ENCODE peak calls at places on chromosomes 7 and 10, in seven cellular contexts. L is HCT116, U is SK-N-SH, M is H1, T is HepG2, F is GM12878, G is K562. S is an unnamed sample.

GRCh38 chr7:158183431-158183830 is 404.2 kb downstream of the PTPRN2 start:
- DNase-seq in G (no peak), L (no peak), T (no peak), M (no peak), F (no peak), U (no peak), S (no peak)

GRCh38 chr10:93313798-93314197 is 168.3 kb downstream of the MYOF start:
- DNase-seq in M (no peak), U (no peak), F (peak; percentile 34), G (no peak), T (no peak), L (no peak), S (no peak)

GRCh38 chr10:31051703-31052102 is 20.0 kb upstream of the ZNF438 start:
- DNase-seq in T (no peak), L (no peak), G (no peak), M (no peak), U (no peak), F (no peak), S (no peak)

GRCh38 chr7:16747095-16747494 is 6.5 kb upstream of the TSPAN13 start:
- DNase-seq in L (no peak), G (no peak), M (no peak), T (no peak), F (no peak), U (no peak), S (no peak)

GRCh38 chr10:97024181-97025073 is 161.3 kb downstream of the SLIT1 start:
- DNase-seq in T (no peak), G (no peak), L (no peak), F (peak; percentile 28), M (no peak), U (no peak), S (no peak)

GRCh38 chr10:120423350-120424197 is 33.5 kb upstream of the PLPP4 start:
- DNase-seq in T (peak; percentile 29), M (peak; percentile 2), U (peak; percentile 67), F (no peak), G (peak; percentile 57), L (peak; percentile 42), S (peak; percentile 52)

GRCh38 chr7:1542841-1543747 is 12.6 kb downstream of the MAFK start:
- DNase-seq in F (no peak), L (no peak), G (no peak), U (no peak), M (no peak), T (no peak), S (no peak)

GRCh38 chr10:50417906-50418697 is 166.8 kb upstream of the ASAH2 start:
- DNase-seq in F (peak; percentile 63), U (peak; percentile 76), M (peak; percentile 29), G (peak; percentile 77), L (peak; percentile 86), T (peak; percentile 31), S (peak; percentile 82)

GRCh38 chr10:52755297-52756062 is 17.1 kb downstream of the MBL2 start:
- DNase-seq in T (peak; percentile 89), G (no peak), M (no peak), F (no peak), L (no peak), U (no peak), S (no peak)

GRCh38 chr7:132791036-132791435 is 214.8 kb upstream of the PLXNA4 start:
- DNase-seq in M (no peak), U (no peak), G (no peak), L (no peak), F (no peak), T (no peak), S (no peak)

GRCh38 chr7:108328174-108328651 is 128.0 kb downstream of the NRCAM start:
- DNase-seq in F (peak; percentile 36), G (no peak), M (no peak), L (no peak), U (no peak), T (no peak), S (no peak)

GRCh38 chr10:72740526-72740925 is 48.6 kb downstream of the MCU start:
- DNase-seq in F (no peak), M (no peak), U (no peak), T (peak; percentile 59), L (peak; percentile 45), G (no peak), S (no peak)

GRCh38 chr7:49866910-49867309 is 93.5 kb downstream of the VWC2 start:
- DNase-seq in T (no peak), U (no peak), F (no peak), M (no peak), G (no peak), L (no peak), S (no peak)

GRCh38 chr10:128859738-128860386 is 607.2 kb upstream of the MGMT start:
- DNase-seq in F (no peak), L (peak; percentile 34), M (no peak), U (peak; percentile 38), T (peak; percentile 24), G (peak; percentile 33), S (peak; percentile 38)

GRCh38 chr10:70078329-70078728 is 25.7 kb downstream of the MACROH2A2 start:
- DNase-seq in M (no peak), F (no peak), L (no peak), T (no peak), U (no peak), G (no peak), S (no peak)

GRCh38 chr10:105509551-105509950 is 868.5 kb downstream of the SORCS3 start:
- DNase-seq in F (no peak), M (no peak), U (no peak), G (no peak), T (no peak), L (no peak), S (no peak)

GRCh38 chr10:89144836-89145235 is 62.3 kb downstream of the CH25H start:
- DNase-seq in T (no peak), M (no peak), F (no peak), L (no peak), G (no peak), U (no peak), S (no peak)

GRCh38 chr10:13882112-13882711 is 295.4 kb downstream of the PRPF18 start:
- DNase-seq in M (peak; percentile 86), F (no peak), G (no peak), L (no peak), T (no peak), U (no peak), S (no peak)

DNA sequence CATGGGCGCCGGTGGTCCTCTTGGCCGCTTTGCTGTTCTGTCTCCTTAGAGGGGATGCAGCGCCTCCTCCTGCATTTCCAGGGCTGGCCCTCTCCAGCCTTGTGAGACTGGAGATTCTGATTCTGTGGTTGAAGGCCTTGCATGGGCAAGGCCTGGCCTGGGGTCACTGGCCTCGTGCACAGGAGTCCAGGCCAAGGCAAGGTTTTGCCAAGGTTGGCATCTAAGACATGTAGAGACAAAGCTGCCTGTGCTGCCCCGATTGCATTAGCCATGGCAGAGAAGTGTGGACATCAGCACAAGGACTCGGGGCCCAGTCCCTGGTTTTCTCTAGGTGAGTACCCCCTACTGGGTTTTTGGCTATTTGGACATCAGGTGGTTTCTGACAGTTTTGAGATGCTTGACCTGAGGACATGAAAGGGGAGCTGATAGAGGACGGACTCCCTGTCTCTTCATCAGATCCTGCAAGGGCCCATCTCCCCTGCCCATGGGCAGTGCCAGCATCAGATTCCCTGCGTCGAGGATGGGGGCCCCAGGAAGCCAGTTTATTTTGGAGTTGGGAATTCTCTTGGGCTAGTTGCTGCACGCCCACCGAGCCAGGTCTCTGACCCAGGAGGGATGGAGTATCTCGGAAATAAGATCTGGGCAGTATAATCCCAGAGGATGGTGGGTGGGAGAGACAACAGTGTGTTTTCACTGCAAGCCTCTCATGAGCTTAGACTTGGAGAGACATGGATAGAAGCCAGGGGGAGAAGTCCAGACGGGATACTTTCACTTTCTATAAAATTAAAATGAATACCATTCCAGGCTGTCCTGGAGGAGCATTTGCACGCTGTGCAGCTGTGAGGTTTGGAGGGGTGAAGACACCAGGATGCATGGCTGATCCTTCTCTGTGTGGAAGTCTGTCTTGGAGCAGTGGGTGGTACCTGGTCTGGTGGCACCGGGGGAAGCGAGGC is 25.6 kb downstream of the DOCK1 start:
- DNase-seq in L (no peak), F (no peak), G (no peak), U (no peak), T (no peak), M (no peak), S (no peak)
- TF ChIP-seq JUND in L (no peak), F (no peak), G (no peak), U (no peak), T (no peak), M (no peak), S (no peak)

DNA sequence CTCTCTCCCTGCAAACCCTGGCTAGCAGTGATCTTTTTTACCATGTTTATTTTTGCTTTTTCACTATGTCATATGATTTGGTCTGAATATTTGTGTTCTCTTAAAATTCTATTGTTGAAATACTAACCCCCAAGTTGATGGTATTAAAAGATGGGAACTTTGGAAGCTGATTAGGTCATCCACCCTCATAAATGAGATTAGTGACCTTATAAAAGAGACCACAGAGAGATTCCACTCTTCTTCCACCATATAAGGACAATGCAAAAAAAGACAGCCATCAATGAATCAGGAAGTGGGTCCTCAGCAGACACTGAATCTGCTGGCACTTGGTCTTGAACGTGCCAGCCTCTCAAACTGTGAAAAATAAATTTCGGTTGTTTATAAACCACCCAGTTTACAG is 112.8 kb upstream of the KCND2 start:
- DNase-seq in G (no peak), L (no peak), M (no peak), F (no peak), U (no peak), T (no peak), S (no peak)
- TF ChIP-seq JUND in G (no peak), L (no peak), M (no peak), F (no peak), U (no peak), T (no peak), S (no peak)

DNA sequence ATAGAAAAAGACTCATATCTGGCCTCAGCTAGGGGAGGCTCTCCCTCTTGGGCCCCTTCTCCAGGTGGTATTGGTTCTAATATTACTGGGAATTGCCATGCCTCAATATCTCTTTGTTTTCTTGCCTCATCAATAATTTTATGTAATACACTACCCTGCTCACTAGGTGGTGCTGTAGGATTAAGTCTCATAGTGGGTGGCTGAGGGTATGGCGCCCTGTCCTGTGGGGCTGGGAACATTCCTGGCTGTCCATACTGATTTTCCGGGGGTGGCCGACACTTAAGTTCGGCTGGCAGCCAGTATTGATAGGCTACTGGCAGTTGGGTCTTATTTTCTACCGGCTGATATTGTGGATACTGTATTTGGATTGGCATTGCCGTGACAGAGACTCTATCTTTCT is 9.0 kb upstream of the TAS2R3 start:
- DNase-seq in G (peak; percentile 61), T (peak; percentile 46), F (no peak), L (no peak), U (peak; percentile 43), M (no peak), S (no peak)
- TF ChIP-seq JUND in G (no peak), T (no peak), F (no peak), L (no peak), U (no peak), M (no peak), S (no peak)

GRCh38 chr7:151785681-151785965 is 91.3 kb downstream of the PRKAG2 start:
- DNase-seq in T (no peak), G (no peak), M (no peak), L (no peak), F (no peak), U (no peak), S (no peak)

GRCh38 chr7:151784843-151785680 is 91.9 kb downstream of the PRKAG2 start:
- DNase-seq in G (no peak), T (no peak), M (no peak), L (no peak), F (no peak), U (no peak), S (no peak)

GRCh38 chr7:151782598-151783448 is 94.1 kb downstream of the PRKAG2 start:
- DNase-seq in T (peak; percentile 43), U (peak; percentile 98), F (no peak), M (peak; percentile 58), L (peak; percentile 53), G (peak; percentile 96), S (peak; percentile 72)

GRCh38 chr7:151786241-151786640 is 90.7 kb downstream of the PRKAG2 start:
- DNase-seq in M (no peak), U (no peak), G (no peak), F (no peak), T (no peak), L (no peak), S (no peak)

GRCh38 chr7:151783958-151784575 is 92.8 kb downstream of the PRKAG2 start:
- DNase-seq in U (no peak), T (no peak), G (no peak), L (no peak), M (no peak), F (no peak), S (no peak)
- TF ChIP-seq JUND in U (no peak), T (no peak), G (no peak), L (no peak), M (no peak), F (no peak), S (no peak)